ENCODE peak calls at places on chromosomes 5 and 9, in four cellular contexts. S is IMR-90, D is HepG2, Y is K562. X is an unnamed sample.

GRCh38 chr5:181221105-181221791 is 1.8 kb upstream of the TRIM41 start:
- DNase-seq in S (no peak), D (no peak), Y (no peak), X (peak; percentile 31)

GRCh38 chr9:69340631-69341030 is 15.6 kb downstream of the ENTREP1 start:
- DNase-seq in S (no peak), D (no peak), Y (no peak), X (no peak)

GRCh38 chr5:152185547-152186234 is 219.4 kb downstream of the NMUR2 start:
- DNase-seq in S (no peak), D (no peak), Y (no peak), X (no peak)

GRCh38 chr5:83172655-83173054 is 95.3 kb downstream of the XRCC4 start:
- DNase-seq in S (no peak), D (no peak), Y (no peak), X (no peak)

GRCh38 chr5:52859619-52860018 is 71.9 kb downstream of the ITGA1 start:
- DNase-seq in S (peak; percentile 93), D (no peak), Y (no peak), X (no peak)

GRCh38 chr9:89999534-90000370 is 394.9 kb downstream of the GADD45G start:
- DNase-seq in S (peak; percentile 55), D (peak; percentile 55), Y (no peak), X (peak; percentile 61)

GRCh38 chr9:21685502-21685901 is 116.9 kb upstream of the MTAP start:
- DNase-seq in S (no peak), D (no peak), Y (no peak), X (no peak)

GRCh38 chr9:72292874-72293607 is 72.0 kb downstream of the ZFAND5 start:
- DNase-seq in S (peak; percentile 75), D (no peak), Y (no peak), X (no peak)

GRCh38 chr5:35228304-35228703 is 2.0 kb downstream of the PRLR start:
- DNase-seq in S (no peak), D (no peak), Y (no peak), X (no peak)

GRCh38 chr5:158976035-158976434 is 123.7 kb downstream of the EBF1 start:
- DNase-seq in S (peak; percentile 88), D (no peak), Y (no peak), X (no peak)

GRCh38 chr5:136769900-136770684 is 404.7 kb upstream of the TRPC7 start:
- DNase-seq in S (peak; percentile 50), D (peak; percentile 48), Y (peak; percentile 74), X (no peak)

GRCh38 chr5:24110019-24110615 is 534.7 kb downstream of the CDH10 start:
- DNase-seq in S (no peak), D (peak; percentile 2), Y (no peak), X (no peak)

GRCh38 chr9:137278061-137278912 is 761 bp downstream of the TOR4A start:
- DNase-seq in S (no peak), D (no peak), Y (peak; percentile 64), X (no peak)

GRCh38 chr9:130448035-130448624 is 3.4 kb downstream of the ASS1 start:
- DNase-seq in S (peak; percentile 57), D (no peak), Y (no peak), X (no peak)

GRCh38 chr9:90838761-90839160 is 37.1 kb downstream of the SYK start:
- DNase-seq in S (no peak), D (no peak), Y (no peak), X (no peak)

GRCh38 chr9:136946893-136947891 is 2.1 kb downstream of the C8G start:
- DNase-seq in S (no peak), D (no peak), Y (no peak), X (no peak)

GRCh38 chr5:111901303-111901702 is 144.3 kb upstream of the NREP start:
- DNase-seq in S (no peak), D (no peak), Y (no peak), X (no peak)

GRCh38 chr9:133489253-133490190 is 10.6 kb upstream of the SLC2A6 start:
- DNase-seq in S (peak; percentile 38), D (no peak), Y (no peak), X (no peak)

GRCh38 chr9:37425298-37425752 is 2.8 kb downstream of the GRHPR start:
- DNase-seq in S (no peak), D (no peak), Y (no peak), X (no peak)

GRCh38 chr9:37424686-37425297 is 2.3 kb downstream of the GRHPR start:
- DNase-seq in S (no peak), D (no peak), Y (no peak), X (no peak)

GRCh38 chr9:37422289-37423104 is at the start of gene GRHPR:
- DNase-seq in S (peak; percentile 58), D (peak; percentile 78), Y (peak; percentile 97), X (no peak)

GRCh38 chr9:37423508-37423907 is 1.0 kb downstream of the GRHPR start:
- DNase-seq in S (no peak), D (no peak), Y (no peak), X (no peak)

DNA sequence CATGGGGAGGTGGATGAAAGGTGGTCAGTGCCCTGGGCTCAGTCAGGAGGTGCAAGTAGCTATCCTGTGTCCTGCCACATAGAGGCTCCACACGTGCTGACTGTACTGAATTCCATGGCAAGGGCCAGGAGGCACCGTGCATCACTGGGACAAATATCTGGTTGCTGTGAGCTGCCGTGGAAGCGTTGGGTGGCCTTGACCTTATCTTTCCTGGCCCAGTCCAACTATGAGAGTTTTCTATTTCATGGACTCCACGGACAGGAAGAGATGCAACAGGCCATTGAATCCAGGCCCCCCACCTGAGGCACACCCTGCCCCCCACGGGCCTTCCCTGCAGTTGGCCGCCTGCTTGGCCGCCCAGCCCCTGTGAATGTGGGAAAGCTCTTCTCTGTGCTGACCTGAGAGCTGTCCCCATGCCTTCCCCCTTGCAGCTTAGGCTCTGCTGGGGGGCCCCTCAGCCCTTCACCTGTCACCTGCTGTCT is 1.7 kb downstream of the GRHPR start:
- DNase-seq in S (no peak), D (peak; percentile 62), Y (no peak), X (no peak)
- H3K9ac ChIP-seq in S (no peak overlapping the region), D (peak overlapping the region; percentile 94), Y (peak overlapping the region; percentile 88), X (peak overlapping the region; percentile 96)

GRCh38 chr5:132238169-132238744 is 10.6 kb upstream of the P4HA2 start:
- DNase-seq in S (peak; percentile 68), D (peak; percentile 41), Y (peak; percentile 76), X (peak; percentile 32)
- TF ChIP-seq BHLHE40 in S (no peak), D (no peak), Y (no peak), X (no peak)

GRCh38 chr5:64767959-64768357 is 533 bp downstream of the SREK1IP1 start:
- DNase-seq in S (peak; percentile 18), D (peak; percentile 3), Y (peak; percentile 12), X (no peak)

GRCh38 chr5:64766934-64767333 is 1.6 kb downstream of the SREK1IP1 start:
- DNase-seq in S (no peak), D (no peak), Y (no peak), X (no peak)

GRCh38 chr5:64769856-64770255 is 1.1 kb downstream of the CWC27 start:
- DNase-seq in S (no peak), D (no peak), Y (no peak), X (no peak)

GRCh38 chr5:64766105-64766504 is 2.4 kb downstream of the SREK1IP1 start:
- DNase-seq in S (peak; percentile 40), D (peak; percentile 30), Y (no peak), X (no peak)

GRCh38 chr5:64768358-64769312 is at the start of the genes CWC27 and SREK1IP1:
- DNase-seq in S (peak; percentile 93), D (peak; percentile 87), Y (peak; percentile 63), X (peak; percentile 79)
- TF ChIP-seq CTCF in S (peak; percentile 14), D (peak; percentile 15), Y (no peak), X (no peak)

GRCh38 chr5:121805931-121806330 is 45.8 kb upstream of the FTMT start:
- DNase-seq in S (no peak), D (peak; percentile 1), Y (no peak), X (no peak)
- H3K9ac ChIP-seq in S (no peak overlapping the region), D (no peak overlapping the region), Y (no peak overlapping the region), X (no peak overlapping the region)

GRCh38 chr5:170441385-170441784 is 52.2 kb upstream of the KCNMB1 start:
- DNase-seq in S (no peak), D (no peak), Y (no peak), X (no peak)
- TF ChIP-seq BHLHE40 in S (no peak), D (no peak), Y (no peak), X (no peak)

GRCh38 chr5:18314192-18314778 is 680.0 kb downstream of the TAF11L14 start:
- DNase-seq in S (peak; percentile 20), D (no peak), Y (peak; percentile 15), X (no peak)
- TF ChIP-seq CTCF in S (peak; percentile 48), D (peak; percentile 24), Y (peak; percentile 59), X (peak; percentile 45)

DNA sequence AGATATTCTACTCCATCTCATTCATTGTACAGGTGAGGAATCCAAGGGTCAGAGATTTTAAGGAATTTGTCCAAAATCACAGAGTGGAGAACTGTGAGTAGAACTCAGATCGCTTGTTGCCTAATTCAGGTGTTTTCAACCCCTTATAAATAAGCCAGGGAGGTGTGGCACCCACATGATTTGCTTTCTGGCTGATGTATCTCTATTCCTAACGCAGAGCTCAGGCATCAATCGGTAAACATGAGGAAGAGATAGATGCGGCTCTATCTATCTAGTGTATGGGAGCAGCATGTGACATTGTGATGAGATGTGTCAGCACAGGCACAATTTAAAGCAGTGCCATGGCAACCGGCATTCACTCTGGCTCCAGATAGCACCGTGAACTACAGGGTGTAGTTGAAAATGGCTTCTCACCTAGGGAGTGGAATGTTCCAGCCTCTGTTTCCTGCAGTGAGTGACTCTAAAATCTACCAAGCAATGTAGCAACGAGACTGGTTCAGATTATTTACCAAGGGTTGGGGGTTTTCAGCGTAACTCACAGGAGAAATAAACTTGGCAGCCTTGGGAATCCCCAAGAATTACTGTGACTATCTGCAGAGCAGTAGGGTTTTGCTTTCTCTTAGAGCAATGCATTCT is 53.4 kb upstream of the SUB1 start:
- DNase-seq in S (peak; percentile 74), D (peak; percentile 82), Y (no peak), X (peak; percentile 60)
- H3K9ac ChIP-seq in S (no peak overlapping the region), D (peak overlapping the region; percentile 69), Y (no peak overlapping the region), X (peak overlapping the region; percentile 69)

DNA sequence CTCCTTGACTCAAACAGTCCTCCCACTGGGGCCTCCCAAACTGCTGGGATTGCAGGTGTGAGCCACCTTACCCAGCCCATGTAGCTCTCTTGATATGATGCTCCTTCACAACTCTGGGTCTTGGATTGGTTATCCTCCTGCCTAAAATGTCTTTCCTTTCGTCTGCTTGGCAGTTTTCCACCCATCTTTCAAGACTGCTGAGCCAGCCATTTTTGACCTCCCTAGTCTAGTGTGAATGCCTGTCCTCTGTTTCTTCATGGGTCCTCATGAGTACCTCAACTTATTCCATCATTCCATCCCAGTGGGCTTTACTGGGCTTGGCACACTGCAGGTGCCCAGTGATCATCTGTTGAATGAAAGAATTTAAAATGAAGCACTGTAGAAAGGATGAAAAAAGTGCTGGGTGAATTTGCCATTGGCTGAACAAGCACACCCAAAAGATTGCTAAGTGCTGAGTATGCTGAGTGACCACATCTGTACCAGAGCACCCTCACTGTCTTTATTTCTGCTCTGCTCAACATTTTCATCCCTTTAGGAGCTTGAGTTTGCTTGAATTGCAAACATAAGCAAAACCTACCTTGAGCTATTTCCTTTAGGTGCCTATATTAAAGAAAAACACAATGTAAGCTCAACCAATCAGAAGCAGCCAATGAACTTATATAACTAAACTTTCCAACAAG is 84.8 kb upstream of the FAM169A start:
- DNase-seq in S (peak; percentile 38), D (no peak), Y (no peak), X (no peak)
- TF ChIP-seq BHLHE40 in S (no peak), D (no peak), Y (no peak), X (no peak)